ENCODE peak calls at places on chromosome 16, in ten cellular contexts. One of them, this sample, is unnamed.

GRCh38 chr16:2048116-2048543 is 345 bp downstream of the TSC2 start:
- DNase-seq in HCT116: no peak
- DNase-seq in stomach: no peak
- DNase-seq in HepG2: no peak
- DNase-seq in GM12891: no peak
- DNase-seq in upper lobe of left lung: no peak
- DNase-seq in Panc1: no peak
- DNase-seq in GM12878: no peak
- DNase-seq in K562: no peak
- DNase-seq in prostate gland: no peak
- DNase-seq in this sample: no peak

GRCh38 chr16:79171504-79172240 is 428.9 kb downstream of the MAF start:
- DNase-seq in GM12891: no peak
- DNase-seq in prostate gland: no peak
- DNase-seq in GM12878: no peak
- DNase-seq in HepG2: no peak
- DNase-seq in Panc1: no peak
- DNase-seq in upper lobe of left lung: no peak
- DNase-seq in stomach: no peak
- DNase-seq in K562: no peak
- DNase-seq in HCT116: no peak
- DNase-seq in this sample: no peak

GRCh38 chr16:3148256-3149192 is 13.7 kb downstream of the ZNF213 start:
- DNase-seq in GM12891: no peak
- DNase-seq in stomach: no peak
- DNase-seq in HepG2: no peak
- DNase-seq in prostate gland: no peak
- DNase-seq in HCT116: no peak
- DNase-seq in upper lobe of left lung: no peak
- DNase-seq in GM12878: no peak
- DNase-seq in Panc1: no peak
- DNase-seq in K562: no peak
- DNase-seq in this sample: no peak

GRCh38 chr16:78926723-78927200 is 673.8 kb downstream of the MAF start:
- DNase-seq in K562: no peak
- DNase-seq in HCT116: no peak
- DNase-seq in prostate gland: no peak
- DNase-seq in Panc1: no peak
- DNase-seq in GM12878: no peak
- DNase-seq in GM12891: no peak
- DNase-seq in HepG2: no peak
- DNase-seq in upper lobe of left lung: no peak
- DNase-seq in stomach: no peak
- DNase-seq in this sample: no peak

GRCh38 chr16:1530883-1531637 is 2.4 kb upstream of the TMEM204 start:
- DNase-seq in stomach: no peak
- DNase-seq in GM12878: no peak
- DNase-seq in HCT116: no peak
- DNase-seq in Panc1: no peak
- DNase-seq in K562: no peak
- DNase-seq in prostate gland: peak; percentile 21
- DNase-seq in HepG2: no peak
- DNase-seq in GM12891: no peak
- DNase-seq in upper lobe of left lung: peak; percentile 87
- DNase-seq in this sample: no peak

GRCh38 chr16:69930117-69930776 is 20.9 kb upstream of the CLEC18A start:
- DNase-seq in GM12891: peak; percentile 76
- DNase-seq in upper lobe of left lung: no peak
- DNase-seq in stomach: peak; percentile 45
- DNase-seq in prostate gland: peak; percentile 43
- DNase-seq in Panc1: no peak
- DNase-seq in HCT116: peak; percentile 40
- DNase-seq in K562: peak; percentile 87
- DNase-seq in GM12878: no peak
- DNase-seq in HepG2: peak; percentile 76
- DNase-seq in this sample: peak; percentile 44

GRCh38 chr16:58792188-58792587 is 58.1 kb upstream of the GOT2 start:
- DNase-seq in HepG2: no peak
- DNase-seq in prostate gland: no peak
- DNase-seq in stomach: no peak
- DNase-seq in K562: peak; percentile 17
- DNase-seq in Panc1: no peak
- DNase-seq in HCT116: no peak
- DNase-seq in GM12878: no peak
- DNase-seq in upper lobe of left lung: no peak
- DNase-seq in GM12891: no peak
- DNase-seq in this sample: no peak

GRCh38 chr16:85687651-85688471 is 893 bp downstream of the GINS2 start:
- DNase-seq in stomach: no peak
- DNase-seq in prostate gland: no peak
- DNase-seq in HepG2: no peak
- DNase-seq in K562: no peak
- DNase-seq in Panc1: no peak
- DNase-seq in GM12878: no peak
- DNase-seq in upper lobe of left lung: peak; percentile 82
- DNase-seq in GM12891: no peak
- DNase-seq in HCT116: no peak
- DNase-seq in this sample: no peak

GRCh38 chr16:72983241-72983640 is 64.7 kb downstream of the ZFHX3 start:
- DNase-seq in GM12891: no peak
- DNase-seq in stomach: no peak
- DNase-seq in HCT116: no peak
- DNase-seq in K562: no peak
- DNase-seq in prostate gland: no peak
- DNase-seq in HepG2: no peak
- DNase-seq in GM12878: no peak
- DNase-seq in upper lobe of left lung: no peak
- DNase-seq in Panc1: no peak
- DNase-seq in this sample: no peak

GRCh38 chr16:84868829-84869457 is 49.2 kb downstream of the CRISPLD2 start:
- DNase-seq in HepG2: no peak
- DNase-seq in GM12891: no peak
- DNase-seq in K562: no peak
- DNase-seq in upper lobe of left lung: no peak
- DNase-seq in prostate gland: no peak
- DNase-seq in Panc1: no peak
- DNase-seq in HCT116: no peak
- DNase-seq in stomach: no peak
- DNase-seq in GM12878: no peak
- DNase-seq in this sample: no peak

GRCh38 chr16:84460406-84461028 is 43.9 kb downstream of the MEAK7 start:
- DNase-seq in GM12878: no peak
- DNase-seq in K562: no peak
- DNase-seq in Panc1: no peak
- DNase-seq in upper lobe of left lung: no peak
- DNase-seq in GM12891: no peak
- DNase-seq in HCT116: no peak
- DNase-seq in stomach: no peak
- DNase-seq in HepG2: no peak
- DNase-seq in prostate gland: no peak
- DNase-seq in this sample: no peak

DNA sequence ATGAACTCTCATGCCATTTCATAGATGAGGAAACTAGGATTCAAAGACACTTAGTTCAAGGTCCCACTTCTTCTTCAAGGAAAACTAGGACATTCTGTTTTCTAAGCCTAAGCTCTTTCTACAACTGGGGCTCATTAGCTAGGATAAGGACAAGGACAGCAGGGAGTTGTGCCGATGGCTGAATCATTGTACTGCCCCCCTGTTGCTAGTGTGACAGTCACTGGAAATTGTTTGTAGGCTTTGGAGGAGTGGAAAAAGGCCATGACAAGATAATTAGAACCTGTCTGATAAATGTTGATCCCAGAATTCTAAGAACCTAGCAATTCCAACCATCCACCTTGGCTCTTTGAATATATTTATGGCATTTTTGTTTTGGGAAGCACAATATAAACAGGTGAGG is 445.7 kb downstream of the CDH8 start:
- DNase-seq in prostate gland: no peak
- DNase-seq in HCT116: no peak
- DNase-seq in upper lobe of left lung: no peak
- DNase-seq in GM12891: no peak
- DNase-seq in GM12878: no peak
- DNase-seq in K562: no peak
- DNase-seq in Panc1: no peak
- DNase-seq in HepG2: no peak
- DNase-seq in stomach: no peak
- DNase-seq in this sample: no peak
- TF ChIP-seq POLR2AphosphoS5 in prostate gland: no peak
- TF ChIP-seq POLR2AphosphoS5 in HCT116: no peak
- TF ChIP-seq POLR2AphosphoS5 in upper lobe of left lung: no peak
- TF ChIP-seq POLR2AphosphoS5 in GM12891: no peak
- TF ChIP-seq POLR2AphosphoS5 in GM12878: no peak
- TF ChIP-seq POLR2AphosphoS5 in K562: no peak
- TF ChIP-seq POLR2AphosphoS5 in Panc1: no peak
- TF ChIP-seq POLR2AphosphoS5 in HepG2: no peak
- TF ChIP-seq POLR2AphosphoS5 in stomach: no peak
- TF ChIP-seq POLR2AphosphoS5 in this sample: no peak

GRCh38 chr16:82167670-82168069 is 2.4 kb downstream of the MPHOSPH6 start:
- DNase-seq in upper lobe of left lung: no peak
- DNase-seq in K562: no peak
- DNase-seq in HepG2: no peak
- DNase-seq in GM12878: no peak
- DNase-seq in Panc1: no peak
- DNase-seq in GM12891: no peak
- DNase-seq in stomach: no peak
- DNase-seq in prostate gland: no peak
- DNase-seq in HCT116: no peak
- DNase-seq in this sample: no peak

GRCh38 chr16:82175627-82176026 is 5.6 kb upstream of the MPHOSPH6 start:
- DNase-seq in stomach: no peak
- DNase-seq in prostate gland: no peak
- DNase-seq in GM12891: no peak
- DNase-seq in Panc1: no peak
- DNase-seq in K562: no peak
- DNase-seq in upper lobe of left lung: no peak
- DNase-seq in GM12878: no peak
- DNase-seq in HepG2: no peak
- DNase-seq in HCT116: no peak
- DNase-seq in this sample: no peak

DNA sequence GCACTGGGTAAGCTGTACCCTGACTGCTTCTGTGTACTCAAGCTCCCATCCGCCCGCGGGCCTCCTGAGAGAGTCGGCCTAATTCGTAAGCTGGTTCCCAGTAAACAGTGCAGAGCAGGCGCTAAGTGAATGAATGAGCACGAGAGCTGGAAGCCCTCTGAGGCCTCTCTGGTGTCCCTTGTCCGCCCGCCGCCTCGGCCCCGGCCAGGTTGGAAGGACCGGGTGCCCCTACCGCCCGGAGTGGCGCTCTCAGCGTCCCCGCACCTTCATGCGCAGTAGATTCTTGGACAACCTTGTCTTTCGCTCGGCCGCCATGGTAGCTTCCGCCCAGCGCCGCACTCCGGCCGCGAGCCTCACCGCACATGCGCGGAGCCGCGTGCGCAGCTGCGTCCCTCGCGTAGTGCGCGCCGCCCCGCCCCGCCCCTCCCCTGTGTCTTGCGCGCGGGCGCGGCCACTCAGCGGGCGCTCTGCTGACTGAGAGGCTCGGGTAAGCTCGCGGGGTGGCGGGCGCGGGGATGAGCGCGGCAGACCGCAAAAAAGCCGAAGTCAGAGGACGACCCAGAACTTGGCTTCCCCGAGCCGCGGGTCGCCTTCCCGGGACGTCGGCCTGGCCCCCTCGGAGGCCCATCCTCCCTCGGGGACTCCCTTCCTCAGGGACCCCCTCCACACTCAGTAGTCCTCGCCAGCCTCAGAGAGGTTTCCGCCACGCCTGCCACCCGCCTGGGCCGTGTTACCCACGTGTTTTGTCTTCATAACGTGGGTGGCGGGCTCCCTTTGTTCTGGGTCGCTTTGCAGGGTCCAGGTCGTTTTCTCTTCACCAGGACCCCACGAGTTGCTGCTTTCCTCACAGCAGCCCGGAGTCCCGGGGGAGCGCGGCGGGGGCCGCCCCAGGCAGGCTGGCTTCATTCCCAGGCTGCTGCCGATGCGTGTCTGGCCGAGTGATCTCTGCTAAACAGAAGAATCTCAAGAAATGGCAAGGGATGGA is at the start of gene MPHOSPH6:
- DNase-seq in HCT116: peak; percentile 80
- DNase-seq in Panc1: no peak
- DNase-seq in upper lobe of left lung: peak; percentile 99
- DNase-seq in GM12878: peak; percentile 41
- DNase-seq in GM12891: peak; percentile 89
- DNase-seq in K562: peak; percentile 97
- DNase-seq in HepG2: peak; percentile 84
- DNase-seq in stomach: peak; percentile 94
- DNase-seq in prostate gland: peak; percentile 87
- DNase-seq in this sample: peak; percentile 88
- TF ChIP-seq POLR2AphosphoS5 in HCT116: peak; percentile 94
- TF ChIP-seq POLR2AphosphoS5 in Panc1: peak; percentile 70
- TF ChIP-seq POLR2AphosphoS5 in upper lobe of left lung: peak; percentile 65
- TF ChIP-seq POLR2AphosphoS5 in GM12878: peak; percentile 40
- TF ChIP-seq POLR2AphosphoS5 in GM12891: peak; percentile 56
- TF ChIP-seq POLR2AphosphoS5 in K562: peak; percentile 43
- TF ChIP-seq POLR2AphosphoS5 in HepG2: peak; percentile 88
- TF ChIP-seq POLR2AphosphoS5 in stomach: peak; percentile 65
- TF ChIP-seq POLR2AphosphoS5 in prostate gland: peak; percentile 51
- TF ChIP-seq POLR2AphosphoS5 in this sample: peak; percentile 54

GRCh38 chr16:88535857-88536222 is 34.4 kb upstream of the ZC3H18 start:
- DNase-seq in K562: no peak
- DNase-seq in upper lobe of left lung: no peak
- DNase-seq in GM12891: no peak
- DNase-seq in Panc1: no peak
- DNase-seq in stomach: no peak
- DNase-seq in HepG2: no peak
- DNase-seq in GM12878: no peak
- DNase-seq in prostate gland: no peak
- DNase-seq in HCT116: no peak
- DNase-seq in this sample: no peak
- TF ChIP-seq POLR2AphosphoS5 in K562: no peak
- TF ChIP-seq POLR2AphosphoS5 in upper lobe of left lung: no peak
- TF ChIP-seq POLR2AphosphoS5 in GM12891: no peak
- TF ChIP-seq POLR2AphosphoS5 in Panc1: no peak
- TF ChIP-seq POLR2AphosphoS5 in stomach: no peak
- TF ChIP-seq POLR2AphosphoS5 in HepG2: no peak
- TF ChIP-seq POLR2AphosphoS5 in GM12878: no peak
- TF ChIP-seq POLR2AphosphoS5 in prostate gland: no peak
- TF ChIP-seq POLR2AphosphoS5 in HCT116: peak; percentile 28
- TF ChIP-seq POLR2AphosphoS5 in this sample: no peak

GRCh38 chr16:50616883-50617629 is 64.1 kb downstream of the SNX20 start:
- DNase-seq in Panc1: no peak
- DNase-seq in stomach: peak; percentile 66
- DNase-seq in K562: no peak
- DNase-seq in GM12891: no peak
- DNase-seq in HepG2: peak; percentile 89
- DNase-seq in GM12878: no peak
- DNase-seq in HCT116: no peak
- DNase-seq in prostate gland: peak; percentile 43
- DNase-seq in upper lobe of left lung: no peak
- DNase-seq in this sample: no peak
- TF ChIP-seq POLR2AphosphoS5 in Panc1: no peak
- TF ChIP-seq POLR2AphosphoS5 in stomach: no peak
- TF ChIP-seq POLR2AphosphoS5 in K562: no peak
- TF ChIP-seq POLR2AphosphoS5 in GM12891: no peak
- TF ChIP-seq POLR2AphosphoS5 in HepG2: peak; percentile 35
- TF ChIP-seq POLR2AphosphoS5 in GM12878: no peak
- TF ChIP-seq POLR2AphosphoS5 in HCT116: no peak
- TF ChIP-seq POLR2AphosphoS5 in prostate gland: peak; percentile 30
- TF ChIP-seq POLR2AphosphoS5 in upper lobe of left lung: no peak
- TF ChIP-seq POLR2AphosphoS5 in this sample: no peak